ENCODE peak calls at places on chromosomes 5 and 9, in eight cellular contexts. D, N, Z, O, P, A, C and V are unnamed samples. For H3K4me1, the result is how much of the 10 kb centered on the place peaks cover.

GRCh38 chr5:168651654-168652053 is 72.5 kb upstream of the PANK3 start:
- DNase-seq in D (no peak), N (no peak), Z (no peak), O (no peak), P (no peak), A (no peak), C (no peak), V (no peak)

GRCh38 chr5:91271999-91272398 is 111.1 kb downstream of the ARRDC3 start:
- DNase-seq in D (no peak), N (no peak), Z (no peak), O (no peak), P (no peak), A (no peak), C (no peak), V (no peak)

GRCh38 chr9:114691046-114691955 is 9.3 kb upstream of the TEX48 start:
- DNase-seq in D (no peak), N (no peak), Z (no peak), O (peak), P (peak), A (no peak), C (no peak), V (no peak)

GRCh38 chr9:117687532-117687931 is 16.7 kb upstream of the TLR4 start:
- DNase-seq in D (no peak), N (peak), Z (no peak), O (no peak), P (no peak), A (no peak), C (no peak), V (peak)

GRCh38 chr5:52771343-52772039 is 16.2 kb upstream of the ITGA1 start:
- DNase-seq in D (no peak), N (no peak), Z (no peak), O (no peak), P (no peak), A (no peak), C (no peak), V (no peak)

GRCh38 chr5:82274343-82275266 is 3.5 kb downstream of the RPS23 start:
- DNase-seq in D (no peak), N (no peak), Z (no peak), O (no peak), P (no peak), A (peak), C (peak), V (peak)

GRCh38 chr5:33319841-33320240 is 120.9 kb upstream of the TARS1 start:
- DNase-seq in D (no peak), N (no peak), Z (no peak), O (no peak), P (no peak), A (no peak), C (no peak), V (no peak)

GRCh38 chr5:38666668-38667498 is 110.4 kb upstream of the LIFR start:
- DNase-seq in D (peak), N (no peak), Z (peak), O (peak), P (no peak), A (no peak), C (no peak), V (peak)

GRCh38 chr5:103569313-103570060 is 6.9 kb upstream of the NUDT12 start:
- DNase-seq in D (no peak), N (no peak), Z (peak), O (no peak), P (no peak), A (no peak), C (no peak), V (no peak)

GRCh38 chr9:36011379-36011778 is 25.3 kb upstream of the RECK start:
- DNase-seq in D (no peak), N (no peak), Z (no peak), O (no peak), P (no peak), A (no peak), C (no peak), V (no peak)

DNA sequence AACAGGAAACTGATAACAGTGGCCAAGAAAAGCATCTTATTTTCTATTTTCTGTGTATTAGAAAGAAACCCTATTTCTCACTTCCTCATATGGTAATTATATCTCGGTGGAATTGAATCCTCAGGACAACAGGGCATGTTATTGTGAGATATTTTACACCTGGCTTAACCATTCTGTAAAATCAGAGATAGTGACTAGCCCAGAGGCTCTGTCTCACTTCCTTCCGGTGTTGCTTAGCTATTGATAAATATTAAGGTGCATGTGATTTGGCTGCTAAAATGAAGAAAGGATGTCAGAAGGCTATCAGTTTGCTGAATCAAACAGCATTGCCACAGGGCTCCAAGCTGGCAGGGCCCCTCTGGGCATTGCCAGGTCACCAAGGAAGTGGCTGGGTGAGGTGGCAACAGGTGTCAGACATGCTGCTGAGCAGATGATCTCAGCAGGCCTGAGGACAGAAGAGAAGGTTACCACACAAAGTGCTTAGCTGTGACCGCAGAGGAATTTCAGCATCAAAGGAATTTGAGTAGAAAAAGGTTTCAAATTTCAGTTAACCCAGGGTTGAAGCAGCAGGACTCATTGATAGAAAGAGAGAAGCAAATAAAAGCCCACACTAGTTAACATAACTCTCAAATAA is 330.7 kb downstream of the PDE4D start:
- DNase-seq in D (no peak), N (peak), Z (peak), O (no peak), P (peak), A (no peak), C (peak), V (peak)
- TF ChIP-seq POLR2AphosphoS5 in D (no peak), N (no peak), Z (no peak), O (no peak), P (no peak), A (peak), C (no peak), V (no peak)

GRCh38 chr5:146233441-146233840 is 30.0 kb downstream of the RBM27 start:
- DNase-seq in D (no peak), N (no peak), Z (peak), O (no peak), P (no peak), A (peak), C (no peak), V (no peak)

GRCh38 chr5:146229222-146229621 is 25.8 kb downstream of the RBM27 start:
- DNase-seq in D (no peak), N (no peak), Z (no peak), O (no peak), P (no peak), A (no peak), C (no peak), V (no peak)
- H3K4me1 ChIP-seq in D (under half), N (under half), Z (under half), O (under half), P (under half), A (under half), C (under half), V (under half)

GRCh38 chr9:73845539-73845938 is 651.6 kb upstream of the RORB start:
- DNase-seq in D (no peak), N (no peak), Z (no peak), O (no peak), P (no peak), A (no peak), C (no peak), V (peak)

GRCh38 chr9:73845954-73846690 is 651.0 kb upstream of the RORB start:
- DNase-seq in D (no peak), N (no peak), Z (no peak), O (no peak), P (no peak), A (no peak), C (no peak), V (peak)

GRCh38 chr9:73847536-73847935 is 649.6 kb upstream of the RORB start:
- DNase-seq in D (no peak), N (no peak), Z (no peak), O (no peak), P (no peak), A (no peak), C (no peak), V (peak)
- TF ChIP-seq POLR2AphosphoS5 in D (no peak), N (no peak), Z (no peak), O (no peak), P (no peak), A (no peak), C (no peak), V (no peak)

GRCh38 chr9:133262226-133262625 is 12.8 kb downstream of the ABO start:
- DNase-seq in D (no peak), N (no peak), Z (no peak), O (no peak), P (no peak), A (no peak), C (no peak), V (no peak)

GRCh38 chr9:133261103-133261752 is 13.8 kb downstream of the ABO start:
- DNase-seq in D (no peak), N (no peak), Z (no peak), O (no peak), P (no peak), A (peak), C (no peak), V (no peak)

GRCh38 chr9:133260334-133261102 is 14.5 kb downstream of the ABO start:
- DNase-seq in D (no peak), N (no peak), Z (no peak), O (no peak), P (no peak), A (peak), C (no peak), V (no peak)

GRCh38 chr9:133263557-133263956 is 11.4 kb downstream of the ABO start:
- DNase-seq in D (no peak), N (no peak), Z (no peak), O (no peak), P (no peak), A (no peak), C (no peak), V (no peak)

GRCh38 chr9:133261753-133262120 is 13.3 kb downstream of the ABO start:
- DNase-seq in D (no peak), N (no peak), Z (no peak), O (no peak), P (no peak), A (no peak), C (no peak), V (no peak)
- H3K4me1 ChIP-seq in D (under half), N (under half), Z (under half), O (under half), P (under half), A (under half), C (under half), V (under half)

GRCh38 chr5:128537999-128538248 is at the start of gene FBN2:
- DNase-seq in D (no peak), N (no peak), Z (no peak), O (no peak), P (no peak), A (no peak), C (peak), V (no peak)
- TF ChIP-seq POLR2AphosphoS5 in D (no peak), N (no peak), Z (no peak), O (no peak), P (no peak), A (no peak), C (peak), V (no peak)

GRCh38 chr5:88841212-88841611 is 41.8 kb downstream of the MEF2C start:
- DNase-seq in D (no peak), N (no peak), Z (no peak), O (no peak), P (no peak), A (no peak), C (peak), V (no peak)

GRCh38 chr5:88845081-88845697 is 37.8 kb downstream of the MEF2C start:
- DNase-seq in D (no peak), N (no peak), Z (no peak), O (no peak), P (no peak), A (no peak), C (no peak), V (no peak)

GRCh38 chr5:88840497-88840896 is 42.5 kb downstream of the MEF2C start:
- DNase-seq in D (no peak), N (no peak), Z (no peak), O (no peak), P (no peak), A (no peak), C (no peak), V (no peak)

GRCh38 chr5:88839238-88839637 is 43.7 kb downstream of the MEF2C start:
- DNase-seq in D (no peak), N (no peak), Z (no peak), O (no peak), P (no peak), A (no peak), C (no peak), V (no peak)

GRCh38 chr5:88842784-88843183 is 40.2 kb downstream of the MEF2C start:
- DNase-seq in D (no peak), N (no peak), Z (no peak), O (no peak), P (no peak), A (no peak), C (no peak), V (no peak)
- H3K4me1 ChIP-seq in D (under half), N (under half), Z (under half), O (under half), P (under half), A (under half), C (under half), V (under half)

GRCh38 chr5:159094745-159095144 is 5.0 kb downstream of the EBF1 start:
- DNase-seq in D (no peak), N (peak), Z (peak), O (peak), P (no peak), A (no peak), C (peak), V (peak)
- TF ChIP-seq POLR2AphosphoS5 in D (no peak), N (no peak), Z (no peak), O (no peak), P (no peak), A (no peak), C (no peak), V (no peak)

DNA sequence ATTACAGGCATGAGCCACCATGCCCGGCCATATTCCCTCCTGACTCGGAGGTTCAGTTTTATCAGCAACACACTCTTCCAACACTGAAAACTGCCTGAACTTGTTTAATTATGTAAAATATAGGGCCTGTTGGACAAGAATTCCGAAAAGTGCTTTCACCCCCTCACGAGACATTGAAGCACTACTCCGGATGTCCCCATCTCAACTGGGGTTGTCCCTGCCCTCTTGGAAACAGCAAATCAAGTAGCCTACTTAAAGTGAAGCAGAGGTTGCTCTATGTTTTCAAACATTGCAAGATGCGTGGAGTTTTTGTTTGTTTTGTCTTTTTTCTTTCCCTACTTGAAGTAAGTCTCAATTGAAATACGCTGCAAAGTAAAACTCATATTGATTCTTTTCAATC is 7.6 kb downstream of the PTGER4 start:
- DNase-seq in D (no peak), N (no peak), Z (no peak), O (no peak), P (no peak), A (no peak), C (no peak), V (no peak)
- H3K4me1 ChIP-seq in D (under half), N (under half), Z (under half), O (under half), P (under half), A (under half), C (under half), V (under half)

DNA sequence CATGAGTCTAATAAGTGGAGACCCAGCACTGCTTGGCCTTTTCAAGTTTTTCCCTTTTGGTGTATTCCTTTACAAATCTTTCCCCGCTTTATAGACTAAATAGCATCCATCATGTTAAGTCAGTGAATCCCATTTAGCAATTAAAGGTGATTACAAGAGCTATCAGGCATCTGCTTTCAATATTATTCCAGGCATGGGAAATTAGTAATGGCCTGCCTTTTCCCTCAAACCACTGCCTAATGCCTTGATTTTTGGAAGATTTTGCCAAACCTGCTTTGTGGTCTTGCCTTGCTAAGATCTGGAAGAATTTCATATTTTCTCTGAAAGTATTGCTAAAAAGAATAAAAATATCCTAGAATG is 102.8 kb upstream of the GNA14 start:
- DNase-seq in D (no peak), N (no peak), Z (no peak), O (no peak), P (no peak), A (no peak), C (no peak), V (no peak)
- TF ChIP-seq POLR2AphosphoS5 in D (no peak), N (no peak), Z (no peak), O (no peak), P (no peak), A (no peak), C (no peak), V (no peak)